ENCODE peak calls at places on chromosomes 1 and 21, in nine cellular contexts. One of them, this sample, is unnamed.

GRCh38 chr1:32307313-32307712 is 15.4 kb downstream of the HDAC1 start:
- DNase-seq in IMR-90: peak; percentile 54
- DNase-seq in DMS153: no peak
- DNase-seq in HT1080: no peak
- DNase-seq in AG10803: peak; percentile 37
- DNase-seq in fibroblast of mammary gland: peak; percentile 63
- DNase-seq in substantia nigra: no peak
- DNase-seq in neural progenitor cell: no peak
- DNase-seq in Caco-2: no peak
- DNase-seq in this sample: no peak

GRCh38 chr21:26070822-26071425 is 99.6 kb downstream of the APP start:
- DNase-seq in neural progenitor cell: peak; percentile 13
- DNase-seq in substantia nigra: no peak
- DNase-seq in Caco-2: peak; percentile 32
- DNase-seq in DMS153: no peak
- DNase-seq in HT1080: no peak
- DNase-seq in IMR-90: peak; percentile 45
- DNase-seq in AG10803: peak; percentile 86
- DNase-seq in fibroblast of mammary gland: peak; percentile 78
- DNase-seq in this sample: no peak

GRCh38 chr1:231045318-231045717 is 5.3 kb upstream of the FAM89A start:
- DNase-seq in neural progenitor cell: no peak
- DNase-seq in HT1080: no peak
- DNase-seq in AG10803: no peak
- DNase-seq in IMR-90: no peak
- DNase-seq in DMS153: peak; percentile 13
- DNase-seq in substantia nigra: no peak
- DNase-seq in fibroblast of mammary gland: no peak
- DNase-seq in Caco-2: no peak
- DNase-seq in this sample: no peak

GRCh38 chr1:113835686-113836290 is 23.5 kb upstream of the RSBN1 start:
- DNase-seq in substantia nigra: no peak
- DNase-seq in fibroblast of mammary gland: peak; percentile 70
- DNase-seq in Caco-2: peak; percentile 37
- DNase-seq in AG10803: peak; percentile 51
- DNase-seq in DMS153: no peak
- DNase-seq in neural progenitor cell: peak; percentile 42
- DNase-seq in HT1080: peak; percentile 26
- DNase-seq in IMR-90: peak; percentile 61
- DNase-seq in this sample: no peak

GRCh38 chr1:245538671-245539070 is 383.9 kb downstream of the KIF26B start:
- DNase-seq in AG10803: no peak
- DNase-seq in HT1080: peak; percentile 30
- DNase-seq in fibroblast of mammary gland: peak; percentile 1
- DNase-seq in neural progenitor cell: no peak
- DNase-seq in IMR-90: no peak
- DNase-seq in DMS153: no peak
- DNase-seq in substantia nigra: no peak
- DNase-seq in Caco-2: no peak
- DNase-seq in this sample: no peak

GRCh38 chr1:92188436-92189255 is 29.1 kb upstream of the C1orf146 start:
- DNase-seq in DMS153: no peak
- DNase-seq in Caco-2: no peak
- DNase-seq in substantia nigra: no peak
- DNase-seq in IMR-90: no peak
- DNase-seq in neural progenitor cell: no peak
- DNase-seq in HT1080: no peak
- DNase-seq in fibroblast of mammary gland: no peak
- DNase-seq in AG10803: no peak
- DNase-seq in this sample: no peak

GRCh38 chr1:219812491-219813221 is 115.7 kb downstream of the SLC30A10 start:
- DNase-seq in DMS153: peak; percentile 70
- DNase-seq in AG10803: peak; percentile 69
- DNase-seq in HT1080: peak; percentile 82
- DNase-seq in fibroblast of mammary gland: peak; percentile 77
- DNase-seq in Caco-2: peak; percentile 69
- DNase-seq in substantia nigra: peak; percentile 44
- DNase-seq in neural progenitor cell: peak; percentile 87
- DNase-seq in IMR-90: peak; percentile 71
- DNase-seq in this sample: no peak

GRCh38 chr1:156805766-156806511 is 10.7 kb downstream of the SH2D2A start:
- DNase-seq in IMR-90: peak; percentile 92
- DNase-seq in neural progenitor cell: no peak
- DNase-seq in Caco-2: no peak
- DNase-seq in fibroblast of mammary gland: peak; percentile 96
- DNase-seq in AG10803: peak; percentile 96
- DNase-seq in substantia nigra: no peak
- DNase-seq in DMS153: no peak
- DNase-seq in HT1080: no peak
- DNase-seq in this sample: no peak

GRCh38 chr1:229596961-229597699 is 28.8 kb downstream of the TAF5L start:
- DNase-seq in Caco-2: no peak
- DNase-seq in AG10803: peak; percentile 84
- DNase-seq in DMS153: no peak
- DNase-seq in substantia nigra: peak; percentile 7
- DNase-seq in neural progenitor cell: no peak
- DNase-seq in IMR-90: peak; percentile 84
- DNase-seq in HT1080: no peak
- DNase-seq in fibroblast of mammary gland: peak; percentile 79
- DNase-seq in this sample: no peak

GRCh38 chr21:36097427-36098230 is 27.8 kb downstream of the CBR1 start:
- DNase-seq in Caco-2: no peak
- DNase-seq in DMS153: no peak
- DNase-seq in AG10803: no peak
- DNase-seq in HT1080: peak; percentile 24
- DNase-seq in neural progenitor cell: no peak
- DNase-seq in fibroblast of mammary gland: no peak
- DNase-seq in IMR-90: no peak
- DNase-seq in substantia nigra: no peak
- DNase-seq in this sample: no peak

This sample was measured in glutamatergic neuron.